ENCODE peak calls at places on chromosomes 12 and 14, in six cellular contexts. Q, Z, U, K, A and W are unnamed samples.

GRCh38 chr12:92593734-92594402 is 108.9 kb upstream of the PLEKHG7 start:
- DNase-seq in Z (peak), U (no peak), Q (no peak), K (peak), A (peak), W (peak)

GRCh38 chr12:6552140-6552551 is 3.7 kb downstream of the IFFO1 start:
- DNase-seq in Q (no peak), U (no peak), A (no peak), K (no peak), Z (no peak), W (no peak)

GRCh38 chr12:93939641-93940040 is 208.7 kb upstream of the PLXNC1 start:
- DNase-seq in Z (no peak), K (no peak), Q (no peak), U (no peak), A (no peak), W (no peak)

GRCh38 chr14:99720941-99721791 is 37.1 kb downstream of the CYP46A1 start:
- DNase-seq in K (no peak), Z (no peak), U (no peak), A (no peak), Q (no peak), W (no peak)

GRCh38 chr12:68100241-68100640 is 59.3 kb downstream of the IFNG start:
- DNase-seq in A (no peak), Q (no peak), K (peak), U (no peak), Z (no peak), W (no peak)

GRCh38 chr12:12835378-12836145 is 22.4 kb downstream of the DDX47 start:
- DNase-seq in Z (no peak), U (no peak), Q (no peak), A (peak), K (peak), W (no peak)

GRCh38 chr12:83945871-83946270 is 966.7 kb downstream of the SLC6A15 start:
- DNase-seq in A (no peak), Q (no peak), U (no peak), Z (peak), K (no peak), W (no peak)

GRCh38 chr12:115223322-115223721 is 539.3 kb upstream of the TBX3 start:
- DNase-seq in Z (no peak), K (no peak), Q (no peak), A (no peak), U (no peak), W (no peak)

GRCh38 chr14:102731871-102732800 is 45.1 kb upstream of the TRAF3 start:
- DNase-seq in K (no peak), Z (no peak), Q (no peak), U (no peak), A (no peak), W (no peak)

GRCh38 chr14:90421001-90421580 is 24.3 kb downstream of the CALM1 start:
- DNase-seq in A (no peak), U (no peak), Z (no peak), K (no peak), Q (no peak), W (no peak)

GRCh38 chr14:35369701-35370191 is 34.8 kb downstream of the NFKBIA start:
- DNase-seq in A (no peak), Z (no peak), K (no peak), Q (no peak), U (no peak), W (no peak)

GRCh38 chr12:132476038-132476414 is 13.9 kb upstream of the FBRSL1 start:
- DNase-seq in K (no peak), Z (no peak), A (no peak), Q (no peak), U (no peak), W (no peak)

GRCh38 chr14:77265561-77266335 is 5.3 kb downstream of the NGB start:
- DNase-seq in Q (no peak), Z (no peak), K (no peak), U (peak), A (no peak), W (no peak)

GRCh38 chr14:22555573-22556011 is 33.4 kb downstream of the DAD1 start:
- DNase-seq in A (no peak), Q (no peak), Z (no peak), U (no peak), K (no peak), W (no peak)

GRCh38 chr12:10128687-10129086 is 1.3 kb downstream of the CLEC7A start:
- DNase-seq in K (no peak), Z (no peak), Q (no peak), A (no peak), U (no peak), W (peak)

GRCh38 chr14:75831455-75831854 is 150.3 kb downstream of the TGFB3 start:
- DNase-seq in Q (peak), A (no peak), K (peak), U (no peak), Z (no peak), W (peak)

GRCh38 chr12:64609543-64610091 is 678 bp upstream of the RASSF3 start:
- DNase-seq in K (no peak), Z (peak), Q (no peak), A (no peak), U (no peak), W (no peak)

GRCh38 chr12:10136637-10137205 is 6.7 kb upstream of the CLEC7A start:
- DNase-seq in Z (no peak), Q (no peak), U (no peak), K (no peak), A (no peak), W (no peak)

GRCh38 chr14:28886940-28887339 is 120.4 kb downstream of the FOXG1 start:
- DNase-seq in Q (no peak), Z (no peak), K (no peak), A (no peak), U (no peak), W (no peak)

GRCh38 chr12:27531916-27532315 is 7.9 kb downstream of the PPFIBP1 start:
- DNase-seq in A (no peak), U (no peak), K (no peak), Z (no peak), Q (no peak), W (no peak)

GRCh38 chr14:50985816-50986396 is 41.6 kb upstream of the PYGL start:
- DNase-seq in Z (no peak), Q (no peak), K (no peak), U (peak), A (no peak), W (no peak)

GRCh38 chr14:54806616-54807015 is 96.0 kb downstream of the GCH1 start:
- DNase-seq in Z (no peak), U (no peak), A (no peak), K (no peak), Q (no peak), W (no peak)

GRCh38 chr14:67820428-67820881 is 876 bp downstream of the RAD51B start:
- DNase-seq in Q (no peak), Z (no peak), A (no peak), K (no peak), U (peak), W (peak)

GRCh38 chr12:913919-914718 is 35.4 kb downstream of the RAD52 start:
- DNase-seq in Q (no peak), K (no peak), U (no peak), Z (no peak), A (peak), W (no peak)

GRCh38 chr12:127150028-127150427 is 1116.9 kb upstream of the TMEM132C start:
- DNase-seq in A (no peak), K (no peak), Q (no peak), U (no peak), Z (no peak), W (no peak)

GRCh38 chr14:68879841-68880575 is 87.1 kb upstream of the ZFP36L1 start:
- DNase-seq in U (no peak), Z (no peak), A (no peak), K (no peak), Q (no peak), W (no peak)

GRCh38 chr12:6620885-6621274 is 13.7 kb upstream of the CHD4 start:
- DNase-seq in Z (no peak), K (no peak), A (no peak), U (no peak), Q (no peak), W (no peak)

GRCh38 chr12:26810330-26810729 is 22.7 kb downstream of the ITPR2 start:
- DNase-seq in A (no peak), U (peak), Z (no peak), K (no peak), Q (no peak), W (no peak)

GRCh38 chr14:80988742-80989429 is 33.5 kb downstream of the TSHR start:
- DNase-seq in Q (no peak), A (no peak), K (no peak), U (no peak), Z (no peak), W (no peak)

GRCh38 chr12:67442347-67442841 is 173.2 kb downstream of the CAND1 start:
- DNase-seq in Z (no peak), A (no peak), U (no peak), Q (no peak), K (no peak), W (no peak)

GRCh38 chr12:15662303-15662980 is 126.7 kb downstream of the EPS8 start:
- DNase-seq in Q (no peak), U (no peak), K (no peak), A (peak), Z (peak), W (no peak)

GRCh38 chr14:52175982-52176502 is 91.5 kb upstream of the PTGDR start:
- DNase-seq in K (no peak), A (no peak), U (no peak), Q (no peak), Z (no peak), W (no peak)

GRCh38 chr14:86217523-86217922 is 687.6 kb downstream of the FLRT2 start:
- DNase-seq in Z (no peak), K (no peak), Q (no peak), U (peak), A (no peak), W (no peak)

GRCh38 chr14:76267322-76268012 is 108.5 kb upstream of the ESRRB start:
- DNase-seq in A (no peak), K (peak), Q (peak), Z (peak), U (peak), W (no peak)

GRCh38 chr12:40325349-40325960 is 100.7 kb downstream of the LRRK2 start:
- DNase-seq in A (no peak), Q (no peak), Z (peak), U (peak), K (peak), W (no peak)
- TF ChIP-seq CTCF in A (peak), Q (peak), Z (peak), U (peak), K (peak), W (peak)

GRCh38 chr14:94320243-94320642 is 2.9 kb downstream of the SERPINA6 start:
- DNase-seq in U (peak), A (no peak), Q (no peak), Z (no peak), K (peak), W (no peak)
- TF ChIP-seq CTCF in U (no peak), A (no peak), Q (no peak), Z (no peak), K (no peak), W (no peak)

GRCh38 chr12:80412343-80412953 is 31.6 kb upstream of the PTPRQ start:
- DNase-seq in Z (peak), U (peak), A (no peak), K (peak), Q (no peak), W (no peak)
- TF ChIP-seq CTCF in Z (peak), U (peak), A (peak), K (peak), Q (peak), W (peak)

DNA sequence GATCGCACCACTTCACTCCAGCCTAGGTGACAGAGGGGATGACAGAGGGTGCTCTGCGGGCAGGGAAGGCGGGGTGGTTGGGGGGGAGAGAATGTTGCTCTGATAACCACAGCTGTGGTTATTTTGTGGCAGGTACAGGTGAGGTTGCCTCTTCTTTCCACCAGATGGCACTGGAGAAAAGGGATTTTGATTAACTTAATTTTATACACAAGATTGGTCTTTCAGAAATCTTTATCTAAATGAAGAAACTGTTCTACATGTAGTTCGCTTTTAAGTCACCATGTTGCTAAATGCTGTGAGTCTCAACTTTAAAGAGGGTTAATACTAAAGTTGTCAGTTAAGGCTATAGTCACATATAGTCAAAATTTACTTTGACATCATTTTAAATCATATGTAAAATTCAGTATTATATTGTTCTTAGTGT is 25.7 kb downstream of the FGF23 start:
- DNase-seq in Z (peak), A (no peak), Q (no peak), U (peak), K (no peak), W (no peak)
- TF ChIP-seq CTCF in Z (peak), A (peak), Q (peak), U (peak), K (no peak), W (peak)

GRCh38 chr12:71663561-71664410 is at the start of the genes THAP2 and ZFC3H1:
- DNase-seq in A (peak), Q (peak), Z (peak), U (peak), K (peak), W (peak)
- TF ChIP-seq CTCF in A (peak), Q (no peak), Z (peak), U (peak), K (peak), W (peak)

GRCh38 chr12:32136404-32136803 is 29.8 kb downstream of the BICD1 start:
- DNase-seq in A (no peak), K (no peak), Z (no peak), U (no peak), Q (no peak), W (no peak)

GRCh38 chr12:32139064-32139421 is 32.4 kb downstream of the BICD1 start:
- DNase-seq in Z (peak), U (peak), A (no peak), K (no peak), Q (no peak), W (peak)

GRCh38 chr12:32131666-32132065 is 25.0 kb downstream of the BICD1 start:
- DNase-seq in A (no peak), K (no peak), Z (no peak), U (no peak), Q (no peak), W (no peak)

GRCh38 chr12:32135967-32136366 is 29.3 kb downstream of the BICD1 start:
- DNase-seq in Q (no peak), A (no peak), Z (no peak), K (no peak), U (no peak), W (no peak)

DNA sequence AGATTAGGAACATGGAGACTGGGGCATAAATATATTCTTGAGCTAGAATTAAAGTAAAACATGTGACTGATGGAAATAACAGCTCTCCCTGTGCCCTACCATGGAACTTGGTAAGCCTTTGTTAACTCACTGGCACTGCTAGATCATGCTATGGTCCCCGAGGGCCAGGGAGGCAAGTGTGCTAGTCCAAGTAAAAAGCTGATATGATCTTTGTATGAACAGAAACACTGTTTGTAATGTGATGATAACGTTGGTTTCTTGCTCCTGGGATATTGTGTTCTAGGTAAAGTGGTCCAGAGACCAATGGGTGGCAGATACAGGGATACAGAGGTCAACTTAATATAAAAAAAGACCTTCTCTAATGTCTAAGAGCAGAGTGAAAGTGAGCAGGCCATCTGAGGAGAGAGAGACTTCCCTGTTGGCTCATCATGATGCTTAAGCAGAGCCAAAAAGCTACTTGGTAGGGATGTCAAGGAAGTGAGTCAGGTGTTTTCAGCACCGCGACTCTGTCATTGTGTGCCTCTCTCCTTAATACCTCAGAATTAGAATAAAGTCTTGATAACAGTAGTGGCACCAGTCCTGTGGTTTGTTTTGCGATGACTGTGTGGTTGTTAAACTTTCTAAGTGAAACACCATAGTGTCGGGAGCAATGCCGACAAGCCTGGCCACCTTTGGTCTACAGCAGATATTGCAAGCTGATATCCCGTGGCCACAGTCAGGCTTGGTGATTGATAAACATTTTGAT is 27.7 kb downstream of the BICD1 start:
- DNase-seq in Z (no peak), A (peak), Q (no peak), K (peak), U (peak), W (no peak)
- TF ChIP-seq CTCF in Z (no peak), A (peak), Q (no peak), K (no peak), U (no peak), W (no peak)

GRCh38 chr12:47813491-47814196 is 6.1 kb downstream of the HDAC7 start:
- DNase-seq in Q (peak), Z (no peak), A (no peak), K (no peak), U (peak), W (no peak)
- TF ChIP-seq CTCF in Q (no peak), Z (no peak), A (no peak), K (no peak), U (no peak), W (no peak)

DNA sequence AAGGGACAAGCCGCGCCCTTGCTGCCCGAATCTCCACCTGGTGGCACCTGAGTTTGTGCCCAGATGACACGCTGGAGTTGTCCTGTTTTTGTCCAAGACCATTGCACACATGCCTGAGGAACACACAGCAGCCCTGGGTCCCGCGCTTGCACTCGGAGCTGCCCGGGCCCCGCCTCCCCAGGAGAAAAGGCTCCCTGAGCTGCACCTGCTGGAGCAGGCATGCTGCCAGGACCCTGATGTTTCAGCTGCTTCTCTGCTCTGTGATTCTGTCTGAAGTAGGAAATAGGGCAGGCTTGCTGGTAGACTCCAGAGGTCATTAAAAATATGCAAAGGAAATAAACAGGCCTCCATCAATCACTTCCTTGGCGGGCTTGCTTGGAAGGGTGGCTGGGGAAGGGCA is 271.6 kb downstream of the CACNA1C start:
- DNase-seq in U (no peak), K (no peak), Z (peak), Q (peak), A (no peak), W (no peak)
- TF ChIP-seq CTCF in U (no peak), K (no peak), Z (no peak), Q (no peak), A (no peak), W (no peak)

GRCh38 chr12:32000373-32001005 is 41.3 kb downstream of the RESF1 start:
- DNase-seq in Q (no peak), U (no peak), A (no peak), Z (no peak), K (no peak), W (no peak)

GRCh38 chr12:32002848-32003493 is 43.8 kb downstream of the RESF1 start:
- DNase-seq in U (no peak), Q (no peak), K (no peak), Z (no peak), A (no peak), W (no peak)

GRCh38 chr12:31999692-32000091 is 40.5 kb downstream of the RESF1 start:
- DNase-seq in A (no peak), K (no peak), Z (no peak), Q (no peak), U (no peak), W (no peak)

GRCh38 chr12:32005496-32006125 is 46.4 kb downstream of the RESF1 start:
- DNase-seq in U (no peak), A (no peak), Q (no peak), K (no peak), Z (no peak), W (no peak)

DNA sequence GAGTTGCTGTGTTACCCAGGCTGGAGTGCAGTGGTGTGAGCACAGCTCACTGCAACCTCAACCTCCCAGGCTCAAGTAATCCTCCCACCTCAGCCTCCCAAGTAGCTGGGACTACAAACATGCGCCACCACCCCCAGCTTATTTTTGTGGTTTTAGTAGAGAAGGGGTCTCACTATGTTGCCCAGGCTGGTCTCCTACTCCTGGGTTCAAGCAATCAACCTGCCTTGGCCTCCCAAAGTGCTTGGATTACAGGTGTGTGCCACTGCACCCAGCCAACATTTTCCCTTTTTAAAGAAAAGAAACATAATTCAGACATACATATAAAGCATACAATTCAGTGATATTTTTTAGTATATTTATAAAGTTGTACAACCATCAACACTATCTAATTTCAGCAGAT is 44.4 kb downstream of the RESF1 start:
- DNase-seq in Z (no peak), K (no peak), U (no peak), Q (no peak), A (no peak), W (no peak)
- TF ChIP-seq CTCF in Z (no peak), K (no peak), U (no peak), Q (no peak), A (no peak), W (no peak)

DNA sequence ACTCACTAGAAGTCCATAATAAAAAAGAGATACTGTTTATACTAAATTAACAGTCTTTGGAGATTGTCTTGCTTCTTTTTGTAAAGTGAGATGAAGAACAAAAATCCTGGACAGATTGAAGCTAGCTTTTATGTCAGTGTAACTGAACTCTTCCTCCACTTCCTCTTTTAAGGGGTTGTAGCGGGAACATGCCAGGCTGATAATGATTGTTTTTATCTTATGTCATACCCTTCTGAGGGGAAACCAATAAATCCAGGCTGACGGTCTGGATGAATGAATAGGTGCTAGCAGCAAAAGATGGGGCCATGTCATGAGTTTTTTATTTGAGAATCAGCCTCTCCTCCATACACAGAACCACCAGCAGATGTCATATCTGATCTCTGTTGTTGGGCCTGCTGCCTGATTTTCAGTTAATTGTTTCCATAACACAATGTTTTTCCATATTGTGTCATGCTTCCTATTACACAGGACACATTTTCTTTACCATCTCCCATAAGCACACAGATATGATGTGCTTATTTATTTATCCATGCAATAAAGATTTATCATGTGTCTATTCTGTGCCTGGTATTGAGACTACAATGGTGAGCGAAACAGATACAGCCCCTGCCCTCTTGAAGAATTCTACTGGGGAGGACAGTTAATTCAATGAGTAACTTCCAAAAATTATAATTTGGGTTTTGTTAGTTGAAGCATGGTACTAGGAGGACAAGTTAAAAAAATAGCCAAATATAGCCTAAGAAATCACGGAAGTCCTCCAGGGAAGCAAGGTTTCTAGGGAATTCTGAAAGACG is 33.5 kb upstream of the CRY1 start:
- DNase-seq in A (no peak), Q (no peak), U (peak), Z (peak), K (no peak), W (no peak)
- TF ChIP-seq CTCF in A (peak), Q (peak), U (peak), Z (peak), K (no peak), W (peak)